ENCODE peak calls at places on chromosomes 2 and 18, in five cellular contexts. U, Y, N, K and R are unnamed samples.

GRCh38 chr18:50594012-50594411 is 34.1 kb downstream of the MAPK4 start:
- DNase-seq in K (no peak), Y (no peak), N (no peak), U (no peak), R (no peak)

GRCh38 chr2:23682481-23682880 is 244.4 kb downstream of the ATAD2B start:
- DNase-seq in U (no peak), K (no peak), N (no peak), Y (no peak), R (no peak)

GRCh38 chr2:224024270-224024669 is 14.8 kb downstream of the SERPINE2 start:
- DNase-seq in N (no peak), K (no peak), U (no peak), Y (no peak), R (no peak)

GRCh38 chr2:182506606-182507005 is 79.8 kb upstream of the PDE1A start:
- DNase-seq in K (no peak), N (peak; percentile 87), Y (no peak), U (no peak), R (no peak)

GRCh38 chr2:118177932-118178331 is 89.7 kb downstream of the INSIG2 start:
- DNase-seq in N (no peak), U (no peak), K (no peak), Y (no peak), R (peak; percentile 9)

GRCh38 chr2:106172649-106173048 is 21.5 kb downstream of the UXS1 start:
- DNase-seq in N (no peak), Y (no peak), U (no peak), K (no peak), R (no peak)

GRCh38 chr18:21672868-21673267 is 31.7 kb downstream of the ABHD3 start:
- DNase-seq in K (peak; percentile 47), Y (no peak), U (no peak), N (no peak), R (peak; percentile 77)

GRCh38 chr18:5630057-5630765 is 86.4 kb upstream of the EPB41L3 start:
- DNase-seq in N (peak; percentile 55), U (peak; percentile 67), K (peak; percentile 44), Y (no peak), R (peak; percentile 40)

GRCh38 chr2:66995636-66996035 is 401.5 kb upstream of the ETAA1 start:
- DNase-seq in K (no peak), Y (no peak), N (no peak), U (no peak), R (no peak)

GRCh38 chr18:44839239-44839666 is 158.6 kb downstream of the SETBP1 start:
- DNase-seq in U (peak; percentile 52), Y (peak; percentile 41), K (peak; percentile 73), N (peak; percentile 71), R (peak; percentile 82)

GRCh38 chr2:104758199-104758620 is 95.7 kb upstream of the POU3F3 start:
- DNase-seq in Y (no peak), N (no peak), U (no peak), K (no peak), R (no peak)

GRCh38 chr2:31138037-31138962 is at the start of gene GALNT14:
- DNase-seq in Y (no peak), K (peak; percentile 12), N (peak; percentile 9), U (peak; percentile 81), R (peak; percentile 79)

GRCh38 chr2:102304268-102304667 is 7.1 kb upstream of the IL1RL1 start:
- DNase-seq in N (peak; percentile 63), U (no peak), K (no peak), Y (no peak), R (no peak)

GRCh38 chr2:217340899-217341298 is 481.0 kb upstream of the TNP1 start:
- DNase-seq in N (no peak), K (no peak), Y (no peak), U (no peak), R (no peak)

GRCh38 chr18:49023281-49023937 is 72.6 kb upstream of the SMAD7 start:
- DNase-seq in Y (no peak), K (no peak), U (no peak), N (no peak), R (no peak)

GRCh38 chr18:31490387-31490786 is 7.6 kb upstream of the DSG2 start:
- DNase-seq in K (no peak), Y (peak; percentile 38), U (no peak), N (no peak), R (peak; percentile 90)

GRCh38 chr2:122531803-122532344 is 776.4 kb downstream of the TSN start:
- DNase-seq in N (peak; percentile 11), Y (no peak), K (no peak), U (no peak), R (no peak)

GRCh38 chr2:135701442-135701841 is 40.2 kb upstream of the UBXN4 start:
- DNase-seq in N (peak; percentile 31), Y (no peak), K (no peak), U (no peak), R (peak; percentile 86)

GRCh38 chr2:202261531-202261930 is 4.0 kb upstream of the NOP58 start:
- DNase-seq in Y (no peak), U (no peak), K (no peak), N (no peak), R (peak; percentile 54)

GRCh38 chr2:186919272-186919671 is 70.3 kb upstream of the ZSWIM2 start:
- DNase-seq in Y (no peak), N (peak; percentile 84), K (no peak), U (no peak), R (peak; percentile 80)

GRCh38 chr18:77749189-77749588 is 499.5 kb downstream of the GALR1 start:
- DNase-seq in N (no peak), Y (no peak), U (no peak), K (no peak), R (no peak)

GRCh38 chr2:229454934-229455631 is 184.0 kb upstream of the PID1 start:
- DNase-seq in U (no peak), Y (no peak), K (no peak), N (peak; percentile 88), R (peak; percentile 87)

GRCh38 chr2:28287261-28287915 is 105.3 kb upstream of the FOSL2 start:
- DNase-seq in N (no peak), U (no peak), Y (no peak), K (no peak), R (no peak)

GRCh38 chr2:136297974-136298373 is 180.0 kb upstream of the CXCR4 start:
- DNase-seq in U (no peak), N (no peak), Y (no peak), K (no peak), R (no peak)

GRCh38 chr2:75337040-75337439 is 137.7 kb upstream of the TACR1 start:
- DNase-seq in K (no peak), N (no peak), Y (no peak), U (no peak), R (no peak)

GRCh38 chr2:140551291-140551690 is 1579.5 kb downstream of the LRP1B start:
- DNase-seq in N (no peak), Y (no peak), K (no peak), U (no peak), R (no peak)

GRCh38 chr2:160842286-160842685 is 317.9 kb upstream of the TANK start:
- DNase-seq in K (no peak), N (no peak), U (no peak), Y (no peak), R (no peak)

GRCh38 chr2:45826889-45827635 is 175.6 kb downstream of the PRKCE start:
- DNase-seq in N (peak; percentile 76), Y (no peak), K (peak; percentile 88), U (no peak), R (no peak)

GRCh38 chr2:125310671-125311364 is 1285.7 kb downstream of the CNTNAP5 start:
- DNase-seq in Y (no peak), U (no peak), N (no peak), K (no peak), R (no peak)

GRCh38 chr2:199381531-199381930 is 76.2 kb downstream of the SATB2 start:
- DNase-seq in N (no peak), U (no peak), Y (no peak), K (no peak), R (no peak)
- H3K4me3 ChIP-seq in N (no peak overlapping the region), U (no peak overlapping the region), Y (no peak overlapping the region), K (no peak overlapping the region), R (no peak overlapping the region)

GRCh38 chr18:57432118-57432517 is 3.1 kb upstream of the ONECUT2 start:
- DNase-seq in U (no peak), Y (no peak), N (no peak), K (no peak), R (no peak)

GRCh38 chr18:57432765-57433400 is 2.3 kb upstream of the ONECUT2 start:
- DNase-seq in K (no peak), U (no peak), Y (no peak), N (no peak), R (no peak)

GRCh38 chr18:57430166-57430958 is 4.8 kb upstream of the ONECUT2 start:
- DNase-seq in K (no peak), N (no peak), U (no peak), Y (no peak), R (no peak)

GRCh38 chr18:57430983-57431382 is 4.2 kb upstream of the ONECUT2 start:
- DNase-seq in U (no peak), N (no peak), K (no peak), Y (no peak), R (no peak)

GRCh38 chr18:57431512-57432080 is 3.6 kb upstream of the ONECUT2 start:
- DNase-seq in Y (no peak), U (no peak), N (no peak), K (no peak), R (no peak)
- TF ChIP-seq CTCF in Y (no peak), U (no peak), N (no peak), K (no peak), R (no peak)

DNA sequence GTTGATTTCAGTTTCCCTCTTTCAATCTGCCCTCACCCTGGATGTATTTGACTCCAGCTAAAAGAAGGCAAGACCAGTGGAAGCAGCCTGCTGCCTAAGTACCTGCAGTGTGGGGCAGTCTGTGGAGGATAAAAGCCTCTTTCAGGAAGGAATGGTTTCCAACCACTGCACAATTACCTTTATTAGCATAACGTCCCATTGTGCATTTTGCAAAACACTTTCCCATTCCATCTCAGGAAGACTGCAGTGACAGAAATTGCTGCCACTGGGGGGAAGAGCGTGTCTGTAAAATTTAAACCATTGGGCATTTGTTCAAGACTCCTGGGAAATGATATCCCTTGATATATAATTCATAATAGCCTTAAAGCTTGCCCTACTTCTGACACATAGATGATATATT is 26.2 kb downstream of the CYRIA start:
- DNase-seq in N (no peak), Y (no peak), U (no peak), K (no peak), R (no peak)
- H3K4me3 ChIP-seq in N (no peak overlapping the region), Y (no peak overlapping the region), U (no peak overlapping the region), K (no peak overlapping the region), R (no peak overlapping the region)

GRCh38 chr2:235803028-235803427 is 309.2 kb downstream of the AGAP1 start:
- DNase-seq in K (no peak), U (no peak), N (peak; percentile 41), Y (no peak), R (peak; percentile 15)
- TF ChIP-seq CTCF in K (no peak), U (no peak), N (peak; percentile 38), Y (no peak), R (no peak)

DNA sequence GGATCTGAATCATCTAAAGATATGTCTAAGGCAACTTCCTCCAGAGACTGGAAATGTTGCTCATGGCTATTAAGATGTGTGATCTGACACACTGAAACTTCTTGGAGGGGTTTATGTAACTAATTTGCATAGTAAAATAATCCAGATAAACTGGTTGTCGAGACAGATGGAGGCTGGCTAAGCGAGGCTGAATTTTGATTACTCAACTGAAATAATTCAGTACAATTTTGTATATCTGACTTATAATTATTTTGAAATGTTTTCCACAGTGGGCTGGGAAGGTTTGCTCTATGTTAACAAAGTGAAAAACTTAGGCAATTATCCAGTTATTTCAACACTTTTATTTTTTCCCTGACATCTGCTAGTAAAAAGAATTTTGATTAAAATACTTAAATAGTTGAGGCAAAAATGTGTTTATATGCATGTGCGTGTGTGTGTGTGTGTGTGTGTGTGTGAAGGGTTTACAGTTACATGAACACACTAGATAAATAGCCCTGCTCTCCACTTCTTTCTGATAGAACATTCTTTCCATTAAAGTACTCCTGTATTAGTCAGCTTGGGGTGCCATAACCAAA is 11.3 kb upstream of the MAP3K20 start:
- DNase-seq in Y (no peak), U (no peak), N (no peak), K (no peak), R (peak; percentile 94)
- H3K4me3 ChIP-seq in Y (no peak overlapping the region), U (no peak overlapping the region), N (no peak overlapping the region), K (no peak overlapping the region), R (no peak overlapping the region)